ENCODE peak calls at places on chromosomes 11 and 22, in six cellular contexts. X is omental fat pad, A is coronary artery, G is AG04450, Z is choroid plexus epithelial cell, B is brain microvascular endothelial cell. E is an unnamed sample.

GRCh38 chr22:37095113-37095512 is 14.4 kb downstream of the TMPRSS6 start:
- DNase-seq in B (no peak), G (no peak), X (no peak), Z (no peak), A (no peak), E (no peak)

GRCh38 chr11:132114743-132115142 is 744.3 kb downstream of the NTM start:
- DNase-seq in G (no peak), B (no peak), A (no peak), X (no peak), Z (no peak), E (no peak)

GRCh38 chr11:61041755-61042518 is 60.4 kb upstream of the CD5 start:
- DNase-seq in B (peak), A (no peak), Z (peak), X (no peak), G (no peak), E (no peak)

GRCh38 chr11:133832096-133833081 is 12.9 kb downstream of the SPATA19 start:
- DNase-seq in Z (no peak), B (no peak), X (no peak), A (peak), G (no peak), E (no peak)

GRCh38 chr11:134644489-134645456 is 232.7 kb upstream of the B3GAT1 start:
- DNase-seq in G (no peak), A (peak), X (no peak), B (no peak), Z (no peak), E (no peak)

GRCh38 chr22:40733919-40734318 is 54.6 kb downstream of the MCHR1 start:
- DNase-seq in Z (peak), B (no peak), A (no peak), X (no peak), G (no peak), E (no peak)

GRCh38 chr11:122796128-122796717 is 42.1 kb upstream of the CRTAM start:
- DNase-seq in X (peak), Z (peak), B (peak), G (no peak), A (no peak), E (no peak)

GRCh38 chr11:17597770-17598169 is 50.7 kb downstream of the OTOG start:
- DNase-seq in A (no peak), G (no peak), B (no peak), X (no peak), Z (no peak), E (no peak)

GRCh38 chr22:28179392-28179791 is 260.3 kb upstream of the PITPNB start:
- DNase-seq in X (no peak), G (no peak), B (no peak), Z (no peak), A (no peak), E (no peak)

GRCh38 chr22:39478461-39478860 is 21.6 kb downstream of the MGAT3 start:
- DNase-seq in G (no peak), B (no peak), A (no peak), X (no peak), Z (no peak), E (no peak)

GRCh38 chr22:44272330-44272729 is 40.4 kb downstream of the SHISAL1 start:
- DNase-seq in A (no peak), Z (no peak), X (no peak), G (no peak), B (no peak), E (no peak)

GRCh38 chr11:60872124-60872951 is 5.0 kb downstream of the ZP1 start:
- DNase-seq in B (peak), A (no peak), Z (peak), G (no peak), X (no peak), E (no peak)

GRCh38 chr22:29313126-29314071 is 2.1 kb downstream of the RASL10A start:
- DNase-seq in X (no peak), G (no peak), B (no peak), A (peak), Z (peak), E (no peak)

GRCh38 chr22:45830531-45831245 is 146.3 kb downstream of the WNT7B start:
- DNase-seq in B (peak), A (no peak), X (no peak), Z (peak), G (no peak), E (no peak)

GRCh38 chr11:126282361-126282741 is 542 bp upstream of the TIRAP start:
- DNase-seq in G (no peak), A (no peak), Z (peak), B (peak), X (peak), E (no peak)

GRCh38 chr11:10497371-10498021 is 42.4 kb downstream of the AMPD3 start:
- DNase-seq in X (no peak), B (no peak), A (peak), G (no peak), Z (no peak), E (no peak)

GRCh38 chr11:20599424-20600346 is at the start of gene SLC6A5:
- DNase-seq in A (no peak), Z (peak), B (peak), G (no peak), X (no peak), E (no peak)

GRCh38 chr11:26134481-26135355 is 197.2 kb upstream of the ANO3 start:
- DNase-seq in Z (peak), B (peak), G (no peak), X (no peak), A (no peak), E (no peak)

GRCh38 chr11:14638561-14638960 is 5.0 kb upstream of the PDE3B start:
- DNase-seq in G (no peak), B (no peak), Z (no peak), A (no peak), X (no peak), E (no peak)

GRCh38 chr11:2911088-2912037 is 17.9 kb downstream of the PHLDA2 start:
- DNase-seq in G (no peak), A (no peak), Z (no peak), B (no peak), X (no peak), E (no peak)

GRCh38 chr11:88849368-88849767 is 216.4 kb downstream of the GRM5 start:
- DNase-seq in G (no peak), X (no peak), A (no peak), B (no peak), Z (no peak), E (peak)

GRCh38 chr11:26720003-26720402 is 1.9 kb downstream of the SLC5A12 start:
- DNase-seq in A (no peak), G (no peak), Z (no peak), X (no peak), B (no peak), E (no peak)

GRCh38 chr22:37546436-37547248 is 13.6 kb upstream of the CDC42EP1 start:
- DNase-seq in X (no peak), B (no peak), G (no peak), Z (peak), A (peak), E (no peak)

GRCh38 chr11:44267366-44268072 is 42.4 kb downstream of the ALX4 start:
- DNase-seq in X (no peak), G (no peak), Z (no peak), B (no peak), A (peak), E (no peak)

GRCh38 chr11:94794287-94795168 is 26.4 kb downstream of the AMOTL1 start:
- DNase-seq in X (no peak), A (peak), G (peak), Z (peak), B (peak), E (peak)

GRCh38 chr11:117192401-117192875 is 6.7 kb upstream of the TAGLN start:
- DNase-seq in X (peak), G (no peak), B (no peak), Z (no peak), A (no peak), E (no peak)

GRCh38 chr11:20647976-20648565 is 21.3 kb upstream of the NELL1 start:
- DNase-seq in X (no peak), Z (peak), B (peak), A (no peak), G (peak), E (peak)

GRCh38 chr11:17558025-17558780 is 11.1 kb downstream of the OTOG start:
- DNase-seq in Z (no peak), G (no peak), B (no peak), A (no peak), X (no peak), E (no peak)

GRCh38 chr11:107562647-107563208 is 2.8 kb downstream of the ALKBH8 start:
- DNase-seq in B (peak), Z (peak), X (no peak), G (no peak), A (no peak), E (no peak)

GRCh38 chr11:119622454-119623143 is 106.4 kb downstream of the NECTIN1 start:
- DNase-seq in X (no peak), G (no peak), B (no peak), A (no peak), Z (no peak), E (no peak)

GRCh38 chr11:115924744-115925567 is 420.7 kb upstream of the CADM1 start:
- DNase-seq in A (no peak), Z (no peak), G (peak), X (no peak), B (no peak), E (no peak)

GRCh38 chr11:8333431-8334401 is 70.0 kb upstream of the LMO1 start:
- DNase-seq in A (no peak), Z (peak), G (no peak), B (peak), X (no peak), E (no peak)
- TF ChIP-seq CTCF in A (no peak), Z (no peak), G (no peak), B (no peak), X (no peak), E (no peak)

DNA sequence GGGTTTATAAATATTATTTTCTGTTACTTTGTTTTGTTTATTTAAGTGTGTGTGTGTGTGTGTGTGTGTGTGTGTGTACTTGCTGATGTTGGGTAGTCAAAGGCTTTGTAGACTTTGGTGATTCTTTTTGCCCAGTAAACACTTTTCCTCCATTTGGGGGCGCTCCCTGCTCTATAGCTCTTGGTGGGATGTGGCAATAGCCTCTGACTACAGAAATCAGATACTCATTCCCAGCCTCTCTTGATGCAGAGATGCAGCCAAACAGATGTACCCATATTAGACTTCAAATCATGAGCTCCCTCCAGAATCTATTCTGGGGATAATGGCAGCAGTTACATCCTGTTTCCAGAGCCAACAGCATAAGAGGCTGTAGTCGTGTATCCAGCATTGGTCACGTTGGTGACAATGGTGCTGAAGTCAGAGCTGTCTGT is 33.4 kb upstream of the APOL5 start:
- DNase-seq in Z (peak), G (no peak), B (peak), A (no peak), X (no peak), E (peak)
- TF ChIP-seq CTCF in Z (peak), G (peak), B (peak), A (no peak), X (no peak), E (peak)

DNA sequence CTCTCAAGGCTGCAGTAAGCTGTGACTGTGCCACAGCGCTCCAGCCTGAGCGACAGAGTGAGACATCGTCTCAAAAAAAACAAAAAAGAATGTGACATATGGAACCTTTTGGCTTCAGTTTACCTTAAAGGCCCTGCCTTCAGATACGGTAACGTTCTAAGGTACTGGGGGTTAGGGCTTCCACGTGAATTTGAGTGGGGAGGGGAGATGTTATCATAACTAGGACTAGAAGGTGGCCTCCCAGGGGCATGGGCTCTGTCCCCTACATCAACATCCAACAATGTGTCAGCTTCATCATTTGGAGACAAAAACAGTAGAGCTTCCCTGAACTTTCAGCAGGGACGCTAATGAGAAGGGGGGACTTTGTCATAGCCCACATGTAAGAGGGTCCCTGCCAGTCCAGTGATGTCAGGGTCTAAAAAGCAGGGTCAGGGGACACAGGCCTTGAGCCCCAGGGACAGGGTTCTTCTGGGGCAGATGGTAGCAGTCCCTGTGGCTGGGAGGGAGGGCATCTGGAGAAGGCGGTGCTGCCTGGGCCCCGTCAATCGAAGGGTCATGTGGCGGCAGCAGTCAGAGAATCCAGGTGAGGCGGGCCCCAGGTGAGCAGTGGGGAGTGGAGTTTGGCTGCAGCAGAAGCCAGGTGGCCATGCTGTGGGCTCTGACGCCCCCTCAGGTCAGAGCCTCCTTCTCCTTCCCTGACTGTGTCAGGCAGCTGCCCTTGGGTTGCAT is 79.8 kb downstream of the BCR start:
- DNase-seq in B (no peak), X (no peak), A (no peak), Z (no peak), G (no peak), E (no peak)
- TF ChIP-seq CTCF in B (no peak), X (no peak), A (no peak), Z (no peak), G (no peak), E (no peak)

DNA sequence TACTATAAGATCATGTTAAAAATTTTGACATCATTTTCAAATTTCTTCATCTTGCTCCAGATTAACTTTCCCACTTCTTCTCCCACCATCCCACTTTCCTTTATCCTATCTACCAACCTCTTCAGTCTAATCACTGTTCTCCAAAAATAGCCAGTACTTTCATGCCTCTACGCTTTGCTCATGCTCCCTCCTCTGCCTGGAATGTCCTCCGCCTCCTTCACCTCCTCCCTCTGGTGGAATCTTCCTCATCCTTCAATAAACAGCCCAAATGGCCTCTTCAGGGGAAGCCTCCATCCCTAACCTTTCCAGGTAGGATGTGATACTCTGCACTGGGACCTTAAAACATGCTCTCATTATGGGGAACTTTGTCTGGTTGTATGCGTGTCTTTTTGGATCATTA is 7.8 kb upstream of the CSRP3 start:
- DNase-seq in B (no peak), A (no peak), X (no peak), Z (peak), G (no peak), E (no peak)
- TF ChIP-seq CTCF in B (no peak), A (no peak), X (no peak), Z (peak), G (no peak), E (no peak)

DNA sequence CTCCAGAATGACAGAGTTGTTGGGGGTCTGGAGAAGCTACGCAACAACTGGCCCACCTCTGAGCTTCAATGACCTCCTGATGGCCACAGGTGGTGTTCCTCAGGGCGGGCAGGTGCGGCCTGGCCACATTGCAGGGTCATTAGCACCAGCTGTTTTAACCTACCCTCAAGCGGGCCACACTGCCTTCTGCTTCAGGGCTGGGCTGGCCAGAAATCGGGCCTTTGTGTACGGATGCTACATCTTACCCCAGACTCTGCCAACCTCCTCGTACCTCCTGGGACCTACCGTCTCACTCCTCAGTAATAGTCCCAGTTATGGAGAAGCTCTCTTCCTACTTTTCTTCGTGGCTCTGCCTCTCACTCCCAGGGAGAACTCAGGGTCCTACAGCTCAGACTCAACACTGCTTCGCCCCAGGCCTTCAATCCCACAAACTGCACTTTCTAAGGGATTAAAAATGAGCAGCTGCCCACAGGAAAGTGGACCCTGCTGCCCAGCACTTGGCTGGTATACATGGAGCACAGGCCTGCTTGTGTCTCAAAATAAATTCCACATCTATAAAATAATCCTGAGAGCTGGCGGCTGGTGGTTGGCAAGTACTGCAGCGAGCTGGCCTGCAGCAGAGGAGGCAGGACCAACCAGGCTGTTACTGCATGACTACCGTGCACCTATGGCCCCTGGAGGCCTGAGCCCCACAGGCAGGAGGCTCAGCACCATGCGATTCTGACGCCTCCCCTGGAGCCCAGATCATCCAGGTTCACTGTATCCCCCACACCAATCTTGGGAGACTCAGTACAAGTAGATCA is 159.7 kb upstream of the NCAM1 start:
- DNase-seq in B (no peak), G (no peak), X (no peak), A (peak), Z (no peak), E (no peak)
- TF ChIP-seq CTCF in B (no peak), G (no peak), X (no peak), A (no peak), Z (no peak), E (no peak)

GRCh38 chr11:46673713-46674462 is 26.5 kb downstream of the ARHGAP1 start:
- DNase-seq in Z (no peak), B (no peak), G (no peak), A (no peak), X (no peak), E (no peak)
- TF ChIP-seq CTCF in Z (no peak), B (no peak), G (no peak), A (no peak), X (no peak), E (no peak)

DNA sequence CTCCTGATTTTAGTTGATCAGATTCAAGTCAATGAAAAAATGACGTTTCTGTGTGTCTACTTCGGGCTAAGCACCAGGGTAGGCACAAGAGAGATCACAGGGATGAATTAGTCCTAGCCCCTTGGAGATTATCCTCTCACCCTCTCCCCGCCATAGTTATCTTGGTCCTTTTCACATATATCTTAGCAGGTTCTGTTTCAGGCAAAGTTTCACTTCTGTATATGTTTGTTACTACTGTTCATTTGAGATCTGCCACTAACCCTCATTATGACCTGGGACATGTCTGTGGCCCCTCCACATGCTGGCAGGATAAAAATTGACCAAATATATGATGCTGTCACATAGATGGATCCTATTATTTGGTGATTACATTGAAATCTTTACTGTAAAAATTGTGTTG is 186.1 kb downstream of the AASDHPPT start:
- DNase-seq in A (no peak), X (no peak), Z (no peak), G (no peak), B (no peak), E (no peak)
- TF ChIP-seq CTCF in A (no peak), X (no peak), Z (no peak), G (no peak), B (no peak), E (no peak)

GRCh38 chr11:77187105-77187750 is 59.2 kb downstream of the MYO7A start:
- DNase-seq in G (no peak), A (no peak), B (no peak), Z (no peak), X (no peak), E (no peak)
- TF ChIP-seq CTCF in G (no peak), A (no peak), B (no peak), Z (no peak), X (no peak), E (no peak)

GRCh38 chr11:7691759-7692334 is 14.4 kb downstream of the OVCH2 start:
- DNase-seq in B (no peak), G (no peak), X (no peak), A (no peak), Z (peak), E (no peak)

GRCh38 chr11:7687386-7687785 is 14.1 kb upstream of the CYB5R2 start:
- DNase-seq in X (no peak), B (no peak), A (no peak), Z (no peak), G (no peak), E (no peak)

GRCh38 chr11:7688238-7688826 is 15.0 kb upstream of the CYB5R2 start:
- DNase-seq in Z (peak), G (no peak), A (no peak), X (no peak), B (no peak), E (no peak)

GRCh38 chr11:7689239-7689638 is 15.9 kb upstream of the CYB5R2 start:
- DNase-seq in B (no peak), G (no peak), X (no peak), Z (no peak), A (no peak), E (no peak)

GRCh38 chr11:7690648-7691047 is 15.6 kb downstream of the OVCH2 start:
- DNase-seq in B (no peak), X (no peak), A (no peak), Z (no peak), G (no peak), E (no peak)
- TF ChIP-seq CTCF in B (no peak), X (no peak), A (no peak), Z (no peak), G (no peak), E (peak)

GRCh38 chr11:35494966-35495365 is 30.4 kb downstream of the PAMR1 start:
- DNase-seq in G (no peak), A (no peak), X (no peak), B (no peak), Z (no peak), E (no peak)
- TF ChIP-seq CTCF in G (no peak), A (no peak), X (no peak), B (no peak), Z (no peak), E (no peak)

E was measured in AG09309.